ENCODE peak calls at places on chromosomes 12 and 14, in four cellular contexts. I is BE2C, G is brain microvascular endothelial cell, M is A549. R is an unnamed sample.

GRCh38 chr14:89660183-89660582 is 243.2 kb upstream of the FOXN3 start:
- DNase-seq in I (no peak), G (no peak), M (no peak), R (peak; percentile 50)

GRCh38 chr12:32454075-32454474 is 54.7 kb downstream of the FGD4 start:
- DNase-seq in I (no peak), G (peak; percentile 34), M (peak; percentile 65), R (no peak)

GRCh38 chr12:42862055-42862454 is 272.5 kb upstream of the PRICKLE1 start:
- DNase-seq in I (no peak), G (peak; percentile 8), M (no peak), R (no peak)

GRCh38 chr14:24106672-24107271 is 7.8 kb upstream of the DCAF11 start:
- DNase-seq in I (no peak), G (no peak), M (no peak), R (no peak)

GRCh38 chr12:53808023-53808705 is 56.4 kb upstream of the CISTR start:
- DNase-seq in I (no peak), G (no peak), M (no peak), R (no peak)

GRCh38 chr12:62817556-62818271 is 117.2 kb downstream of the PPM1H start:
- DNase-seq in I (no peak), G (peak; percentile 87), M (no peak), R (peak; percentile 13)

GRCh38 chr12:3363608-3364007 is 127.4 kb upstream of the PRMT8 start:
- DNase-seq in I (no peak), G (no peak), M (no peak), R (no peak)

GRCh38 chr12:26987634-26988424 is 26.4 kb downstream of the TM7SF3 start:
- DNase-seq in I (no peak), G (no peak), M (no peak), R (no peak)

GRCh38 chr14:33848706-33849454 is 102.0 kb downstream of the EGLN3 start:
- DNase-seq in I (peak; percentile 90), G (peak; percentile 63), M (peak; percentile 73), R (no peak)

GRCh38 chr12:127803545-127803944 is 463.4 kb upstream of the TMEM132C start:
- DNase-seq in I (no peak), G (no peak), M (no peak), R (no peak)

GRCh38 chr14:96349286-96350075 is 13.7 kb downstream of the ATG2B start:
- DNase-seq in I (no peak), G (no peak), M (no peak), R (no peak)

GRCh38 chr14:102392506-102392905 is 29.8 kb downstream of the TECPR2 start:
- DNase-seq in I (no peak), G (no peak), M (no peak), R (no peak)

GRCh38 chr14:61152851-61153364 is 128.2 kb downstream of the TMEM30B start:
- DNase-seq in I (peak; percentile 51), G (no peak), M (no peak), R (peak; percentile 68)

GRCh38 chr14:102020058-102020971 is 55.9 kb downstream of the DYNC1H1 start:
- DNase-seq in I (no peak), G (peak; percentile 34), M (no peak), R (peak; percentile 53)

GRCh38 chr12:2027379-2027778 is 23.1 kb upstream of the DCP1B start:
- DNase-seq in I (no peak), G (no peak), M (no peak), R (no peak)

GRCh38 chr12:76518699-76519098 is 40.9 kb downstream of the OSBPL8 start:
- DNase-seq in I (no peak), G (no peak), M (no peak), R (no peak)

GRCh38 chr12:109763201-109763841 is 49.7 kb downstream of the FAM222A start:
- DNase-seq in I (peak; percentile 32), G (peak; percentile 38), M (peak; percentile 60), R (no peak)

GRCh38 chr12:96257550-96258392 is 63.6 kb downstream of the ELK3 start:
- DNase-seq in I (no peak), G (no peak), M (no peak), R (no peak)

GRCh38 chr12:109475993-109476806 is 900 bp downstream of the KCTD10 start:
- DNase-seq in I (no peak), G (no peak), M (no peak), R (no peak)

GRCh38 chr12:100706029-100706428 is 88.5 kb upstream of the ANO4 start:
- DNase-seq in I (no peak), G (peak; percentile 57), M (peak; percentile 39), R (peak; percentile 26)

GRCh38 chr12:62683724-62684501 is 217.3 kb downstream of the MON2 start:
- DNase-seq in I (no peak), G (no peak), M (no peak), R (no peak)

GRCh38 chr12:84069699-84070098 is 842.9 kb downstream of the SLC6A15 start:
- DNase-seq in I (no peak), G (no peak), M (no peak), R (no peak)

GRCh38 chr12:3328081-3328480 is 162.9 kb upstream of the PRMT8 start:
- DNase-seq in I (no peak), G (no peak), M (no peak), R (no peak)

GRCh38 chr12:131066207-131066885 is 112.6 kb downstream of the ADGRD1 start:
- DNase-seq in I (no peak), G (no peak), M (no peak), R (no peak)

GRCh38 chr12:11675952-11676505 is 26.6 kb downstream of the ETV6 start:
- DNase-seq in I (no peak), G (no peak), M (no peak), R (no peak)

GRCh38 chr12:54411398-54412241 is 7.4 kb downstream of the ITGA5 start:
- DNase-seq in I (no peak), G (peak; percentile 89), M (peak; percentile 53), R (peak; percentile 73)

GRCh38 chr12:13164859-13165577 is 31.5 kb upstream of the EMP1 start:
- DNase-seq in I (no peak), G (no peak), M (no peak), R (no peak)

GRCh38 chr14:86779416-86779815 is 1213.6 kb downstream of the GALC start:
- DNase-seq in I (no peak), G (no peak), M (no peak), R (no peak)

GRCh38 chr12:106084048-106084671 is 54.6 kb downstream of the NUAK1 start:
- DNase-seq in I (no peak), G (peak; percentile 91), M (peak; percentile 71), R (peak; percentile 67)

GRCh38 chr14:35384386-35385041 is 20.0 kb downstream of the NFKBIA start:
- DNase-seq in I (no peak), G (peak; percentile 96), M (peak; percentile 80), R (peak; percentile 96)

GRCh38 chr12:92191061-92191460 is 45.4 kb upstream of the BTG1 start:
- DNase-seq in I (no peak), G (no peak), M (no peak), R (no peak)

GRCh38 chr12:28424965-28425364 is 234.7 kb downstream of the CCDC91 start:
- DNase-seq in I (no peak), G (peak; percentile 80), M (no peak), R (peak; percentile 33)

GRCh38 chr12:116818341-116818856 is 62.8 kb downstream of the HRK start:
- DNase-seq in I (peak; percentile 42), G (no peak), M (no peak), R (no peak)

DNA sequence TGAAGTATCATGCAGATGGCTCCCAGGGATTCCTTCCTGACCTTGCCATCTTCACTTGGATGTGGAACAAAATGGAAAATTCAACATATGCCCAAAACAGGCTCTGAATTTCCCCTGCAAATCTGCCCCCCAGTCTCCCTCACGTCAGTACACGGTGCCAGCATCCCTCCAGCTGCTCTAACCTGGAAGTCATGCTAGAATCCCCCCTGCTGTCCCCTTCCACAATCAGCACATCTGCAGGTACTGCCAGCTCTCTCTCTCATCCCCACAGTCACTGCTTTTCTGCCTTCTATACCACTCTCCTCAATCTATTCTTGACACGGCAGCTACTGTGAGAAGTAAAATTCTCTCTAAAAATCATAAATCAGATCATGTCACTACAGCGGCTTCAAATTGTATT is 21.6 kb downstream of the GALNT6 start:
- DNase-seq in I (no peak), G (no peak), M (no peak), R (no peak)
- H3K4me3 ChIP-seq in I (no peak overlapping the region), G (no peak overlapping the region), M (no peak overlapping the region), R (no peak overlapping the region)

DNA sequence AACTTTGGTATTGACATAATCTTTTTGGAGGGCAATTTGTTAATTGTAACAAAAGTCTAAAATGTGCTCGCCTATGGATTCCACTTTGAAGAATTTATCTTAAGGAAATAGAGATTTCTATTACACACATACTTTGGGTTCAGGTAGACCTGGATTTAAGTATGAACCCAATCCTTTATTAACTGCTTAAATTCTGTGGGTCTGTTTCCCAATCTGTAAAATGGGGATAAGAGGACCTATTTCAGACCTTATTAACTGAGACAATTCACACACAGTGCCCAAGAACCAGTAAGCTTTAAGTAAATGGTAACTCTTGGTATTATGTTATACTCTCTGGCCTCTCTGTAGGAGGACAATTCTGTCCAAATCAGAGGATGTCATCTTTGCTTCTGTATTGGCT is 822 bp upstream of the EIF2B2 start:
- DNase-seq in I (no peak), G (no peak), M (no peak), R (no peak)
- H3K4me3 ChIP-seq in I (peak overlapping the region; percentile 97), G (peak overlapping the region; percentile 95), M (peak overlapping the region; percentile 82), R (peak overlapping the region; percentile 77)

GRCh38 chr12:51341259-51342007 is 5.0 kb downstream of the CELA1 start:
- DNase-seq in I (peak; percentile 68), G (peak; percentile 58), M (peak; percentile 78), R (no peak)
- H3K4me3 ChIP-seq in I (peak overlapping the region; percentile 40), G (peak overlapping the region; percentile 33), M (no peak overlapping the region), R (peak overlapping the region; percentile 11)

GRCh38 chr14:37082431-37082830 is 90.0 kb downstream of the SLC25A21 start:
- DNase-seq in I (no peak), G (no peak), M (no peak), R (no peak)
- H3K4me3 ChIP-seq in I (no peak overlapping the region), G (no peak overlapping the region), M (no peak overlapping the region), R (no peak overlapping the region)

DNA sequence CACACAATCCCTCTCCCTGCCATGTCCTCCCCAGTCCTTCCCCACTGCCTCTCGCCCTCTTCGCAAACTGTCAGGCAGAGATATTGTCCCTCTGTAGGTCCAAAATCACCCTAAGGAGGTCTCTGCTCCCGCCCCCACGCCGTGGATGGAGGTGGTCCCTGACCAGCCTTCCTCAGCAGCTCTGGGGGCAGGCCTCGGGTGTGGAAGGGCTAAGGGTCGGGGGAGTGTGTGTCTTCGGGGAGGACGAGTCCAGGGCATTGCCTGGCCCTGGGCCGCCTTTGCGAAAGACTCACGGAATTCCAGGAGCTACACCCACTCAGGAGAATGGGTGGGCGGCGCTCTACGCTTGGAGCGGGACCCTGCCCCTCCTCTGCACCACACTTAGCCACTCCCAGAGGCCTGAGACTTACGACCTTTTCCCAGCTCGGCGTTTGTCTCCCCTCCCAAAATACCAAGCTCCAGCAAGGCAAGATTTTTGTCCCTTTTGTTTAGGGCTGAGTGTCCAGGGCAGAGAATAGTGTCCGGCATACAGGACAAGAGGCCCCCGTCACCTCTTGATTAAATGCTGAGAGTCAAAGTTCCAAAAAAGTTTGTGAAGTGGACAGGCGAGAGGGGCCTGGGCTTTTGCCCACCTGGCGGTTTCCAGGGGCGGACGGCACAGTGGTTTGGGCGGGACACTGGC is 881 bp downstream of the PYGL start:
- DNase-seq in I (no peak), G (no peak), M (peak; percentile 78), R (no peak)
- H3K4me3 ChIP-seq in I (peak overlapping the region; percentile 87), G (peak overlapping the region; percentile 80), M (peak overlapping the region; percentile 90), R (peak overlapping the region; percentile 73)

R was measured in skeletal muscle cell.